ENCODE peak calls at places on chromosomes 3 and 15, in eight cellular contexts. One of them, this sample, is unnamed.

GRCh38 chr3:2540115-2540514 is 441.4 kb downstream of the CNTN4 start:
- DNase-seq in HFFc6: no peak
- DNase-seq in choroid plexus epithelial cell: no peak
- DNase-seq in fibroblast of pulmonary artery: no peak
- DNase-seq in lower lobe of right lung: no peak
- DNase-seq in activated T-cell treated with anti-CD3 and anti-CD28 coated beads for 1 hour: no peak
- DNase-seq in stimulated activated CD4-positive, alpha-beta T cell treated with anti-CD3 and anti-CD28 coated beads, TNF-alpha, amount 100 ng/mL, for 4 hours: no peak
- DNase-seq in HCT116: no peak
- DNase-seq in this sample: no peak

GRCh38 chr3:12286927-12287726 is 1.7 kb upstream of the PPARG start:
- DNase-seq in HFFc6: no peak
- DNase-seq in choroid plexus epithelial cell: peak
- DNase-seq in fibroblast of pulmonary artery: no peak
- DNase-seq in lower lobe of right lung: peak
- DNase-seq in activated T-cell treated with anti-CD3 and anti-CD28 coated beads for 1 hour: no peak
- DNase-seq in stimulated activated CD4-positive, alpha-beta T cell treated with anti-CD3 and anti-CD28 coated beads, TNF-alpha, amount 100 ng/mL, for 4 hours: no peak
- DNase-seq in HCT116: no peak
- DNase-seq in this sample: peak

GRCh38 chr3:48560648-48561018 is 2.9 kb downstream of the UCN2 start:
- DNase-seq in HFFc6: no peak
- DNase-seq in choroid plexus epithelial cell: no peak
- DNase-seq in fibroblast of pulmonary artery: no peak
- DNase-seq in lower lobe of right lung: no peak
- DNase-seq in activated T-cell treated with anti-CD3 and anti-CD28 coated beads for 1 hour: no peak
- DNase-seq in stimulated activated CD4-positive, alpha-beta T cell treated with anti-CD3 and anti-CD28 coated beads, TNF-alpha, amount 100 ng/mL, for 4 hours: no peak
- DNase-seq in HCT116: no peak
- DNase-seq in this sample: peak

GRCh38 chr3:69324362-69325025 is 61.4 kb downstream of the FRMD4B start:
- DNase-seq in HFFc6: no peak
- DNase-seq in choroid plexus epithelial cell: no peak
- DNase-seq in fibroblast of pulmonary artery: peak
- DNase-seq in lower lobe of right lung: no peak
- DNase-seq in activated T-cell treated with anti-CD3 and anti-CD28 coated beads for 1 hour: no peak
- DNase-seq in stimulated activated CD4-positive, alpha-beta T cell treated with anti-CD3 and anti-CD28 coated beads, TNF-alpha, amount 100 ng/mL, for 4 hours: no peak
- DNase-seq in HCT116: no peak
- DNase-seq in this sample: no peak

GRCh38 chr15:37921527-37922385 is 12.7 kb upstream of the TMCO5A start:
- DNase-seq in HFFc6: no peak
- DNase-seq in choroid plexus epithelial cell: peak
- DNase-seq in fibroblast of pulmonary artery: peak
- DNase-seq in lower lobe of right lung: no peak
- DNase-seq in activated T-cell treated with anti-CD3 and anti-CD28 coated beads for 1 hour: no peak
- DNase-seq in stimulated activated CD4-positive, alpha-beta T cell treated with anti-CD3 and anti-CD28 coated beads, TNF-alpha, amount 100 ng/mL, for 4 hours: no peak
- DNase-seq in HCT116: no peak
- DNase-seq in this sample: no peak

GRCh38 chr3:125107861-125108567 is 52.2 kb upstream of the HEG1 start:
- DNase-seq in HFFc6: peak
- DNase-seq in choroid plexus epithelial cell: peak
- DNase-seq in fibroblast of pulmonary artery: peak
- DNase-seq in lower lobe of right lung: no peak
- DNase-seq in activated T-cell treated with anti-CD3 and anti-CD28 coated beads for 1 hour: no peak
- DNase-seq in stimulated activated CD4-positive, alpha-beta T cell treated with anti-CD3 and anti-CD28 coated beads, TNF-alpha, amount 100 ng/mL, for 4 hours: no peak
- DNase-seq in HCT116: no peak
- DNase-seq in this sample: peak

GRCh38 chr3:77324115-77324514 is 284.2 kb downstream of the ROBO2 start:
- DNase-seq in HFFc6: no peak
- DNase-seq in choroid plexus epithelial cell: no peak
- DNase-seq in fibroblast of pulmonary artery: no peak
- DNase-seq in lower lobe of right lung: no peak
- DNase-seq in activated T-cell treated with anti-CD3 and anti-CD28 coated beads for 1 hour: no peak
- DNase-seq in stimulated activated CD4-positive, alpha-beta T cell treated with anti-CD3 and anti-CD28 coated beads, TNF-alpha, amount 100 ng/mL, for 4 hours: no peak
- DNase-seq in HCT116: no peak
- DNase-seq in this sample: no peak

GRCh38 chr3:83523470-83524073 is 1435.2 kb upstream of the CADM2 start:
- DNase-seq in HFFc6: no peak
- DNase-seq in choroid plexus epithelial cell: peak
- DNase-seq in fibroblast of pulmonary artery: peak
- DNase-seq in lower lobe of right lung: no peak
- DNase-seq in activated T-cell treated with anti-CD3 and anti-CD28 coated beads for 1 hour: no peak
- DNase-seq in stimulated activated CD4-positive, alpha-beta T cell treated with anti-CD3 and anti-CD28 coated beads, TNF-alpha, amount 100 ng/mL, for 4 hours: no peak
- DNase-seq in HCT116: no peak
- DNase-seq in this sample: peak

This sample was measured in fibroblast of lung.